ENCODE peak calls at places on chromosomes 1 and 21, in nine cellular contexts. One of them, this sample, is unnamed.

GRCh38 chr21:38815060-38815405 is 9.3 kb downstream of the ETS2 start:
- DNase-seq in kidney tubule cell: no peak
- DNase-seq in mesendoderm: no peak
- DNase-seq in GDM1: no peak
- DNase-seq in brain microvascular endothelial cell: peak
- DNase-seq in cortex of kidney: no peak
- DNase-seq in OCI-M1: no peak
- DNase-seq in pons: no peak
- DNase-seq in COR-L47: no peak
- DNase-seq in this sample: no peak

GRCh38 chr1:226643167-226643566 is 94.6 kb downstream of the STUM start:
- DNase-seq in kidney tubule cell: peak
- DNase-seq in mesendoderm: peak
- DNase-seq in GDM1: peak
- DNase-seq in brain microvascular endothelial cell: peak
- DNase-seq in cortex of kidney: no peak
- DNase-seq in OCI-M1: peak
- DNase-seq in pons: no peak
- DNase-seq in COR-L47: no peak
- DNase-seq in this sample: no peak

GRCh38 chr21:44443291-44443890 is 11.9 kb upstream of the LRRC3 start:
- DNase-seq in kidney tubule cell: no peak
- DNase-seq in mesendoderm: no peak
- DNase-seq in GDM1: no peak
- DNase-seq in brain microvascular endothelial cell: no peak
- DNase-seq in cortex of kidney: no peak
- DNase-seq in OCI-M1: no peak
- DNase-seq in pons: no peak
- DNase-seq in COR-L47: no peak
- DNase-seq in this sample: no peak

GRCh38 chr1:228487336-228488106 is at the start of gene RNF187:
- DNase-seq in kidney tubule cell: peak
- DNase-seq in mesendoderm: no peak
- DNase-seq in GDM1: no peak
- DNase-seq in brain microvascular endothelial cell: no peak
- DNase-seq in cortex of kidney: no peak
- DNase-seq in OCI-M1: no peak
- DNase-seq in pons: peak
- DNase-seq in COR-L47: peak
- DNase-seq in this sample: no peak

GRCh38 chr1:226643701-226644540 is 95.2 kb downstream of the ITPKB start:
- DNase-seq in kidney tubule cell: no peak
- DNase-seq in mesendoderm: no peak
- DNase-seq in GDM1: peak
- DNase-seq in brain microvascular endothelial cell: no peak
- DNase-seq in cortex of kidney: no peak
- DNase-seq in OCI-M1: no peak
- DNase-seq in pons: no peak
- DNase-seq in COR-L47: no peak
- DNase-seq in this sample: no peak

GRCh38 chr1:58864654-58865053 is 80.8 kb upstream of the JUN start:
- DNase-seq in kidney tubule cell: no peak
- DNase-seq in mesendoderm: no peak
- DNase-seq in GDM1: no peak
- DNase-seq in brain microvascular endothelial cell: no peak
- DNase-seq in cortex of kidney: no peak
- DNase-seq in OCI-M1: no peak
- DNase-seq in pons: no peak
- DNase-seq in COR-L47: no peak
- DNase-seq in this sample: no peak

GRCh38 chr1:101174722-101175121 is 62.1 kb upstream of the S1PR1 start:
- DNase-seq in kidney tubule cell: peak
- DNase-seq in mesendoderm: peak
- DNase-seq in GDM1: no peak
- DNase-seq in brain microvascular endothelial cell: peak
- DNase-seq in cortex of kidney: no peak
- DNase-seq in OCI-M1: no peak
- DNase-seq in pons: no peak
- DNase-seq in COR-L47: no peak
- DNase-seq in this sample: no peak

GRCh38 chr21:41711416-41712023 is 55.3 kb downstream of the RIPK4 start:
- DNase-seq in kidney tubule cell: no peak
- DNase-seq in mesendoderm: peak
- DNase-seq in GDM1: no peak
- DNase-seq in brain microvascular endothelial cell: no peak
- DNase-seq in cortex of kidney: no peak
- DNase-seq in OCI-M1: no peak
- DNase-seq in pons: no peak
- DNase-seq in COR-L47: no peak
- DNase-seq in this sample: no peak

GRCh38 chr1:91777630-91778300 is 108.2 kb downstream of the TGFBR3 start:
- DNase-seq in kidney tubule cell: no peak
- DNase-seq in mesendoderm: no peak
- DNase-seq in GDM1: no peak
- DNase-seq in brain microvascular endothelial cell: no peak
- DNase-seq in cortex of kidney: no peak
- DNase-seq in OCI-M1: no peak
- DNase-seq in pons: no peak
- DNase-seq in COR-L47: peak
- DNase-seq in this sample: no peak

GRCh38 chr1:89780721-89781120 is 40.1 kb upstream of the LRRC8D start:
- DNase-seq in kidney tubule cell: peak
- DNase-seq in mesendoderm: peak
- DNase-seq in GDM1: peak
- DNase-seq in brain microvascular endothelial cell: peak
- DNase-seq in cortex of kidney: no peak
- DNase-seq in OCI-M1: peak
- DNase-seq in pons: peak
- DNase-seq in COR-L47: peak
- DNase-seq in this sample: peak

GRCh38 chr1:108590947-108591346 is 31.0 kb downstream of the EEIG2 start:
- DNase-seq in kidney tubule cell: peak
- DNase-seq in mesendoderm: no peak
- DNase-seq in GDM1: no peak
- DNase-seq in brain microvascular endothelial cell: peak
- DNase-seq in cortex of kidney: no peak
- DNase-seq in OCI-M1: no peak
- DNase-seq in pons: no peak
- DNase-seq in COR-L47: no peak
- DNase-seq in this sample: peak

GRCh38 chr1:109040627-109041613 is 982 bp downstream of the WDR47 start:
- DNase-seq in kidney tubule cell: peak
- DNase-seq in mesendoderm: peak
- DNase-seq in GDM1: no peak
- DNase-seq in brain microvascular endothelial cell: no peak
- DNase-seq in cortex of kidney: no peak
- DNase-seq in OCI-M1: peak
- DNase-seq in pons: peak
- DNase-seq in COR-L47: no peak
- DNase-seq in this sample: no peak

GRCh38 chr1:36366091-36366661 is 19.5 kb downstream of the STK40 start:
- DNase-seq in kidney tubule cell: no peak
- DNase-seq in mesendoderm: peak
- DNase-seq in GDM1: no peak
- DNase-seq in brain microvascular endothelial cell: peak
- DNase-seq in cortex of kidney: no peak
- DNase-seq in OCI-M1: no peak
- DNase-seq in pons: peak
- DNase-seq in COR-L47: no peak
- DNase-seq in this sample: no peak

GRCh38 chr21:26845750-26846035 is 484 bp upstream of the ADAMTS1 start:
- DNase-seq in kidney tubule cell: no peak
- DNase-seq in mesendoderm: no peak
- DNase-seq in GDM1: no peak
- DNase-seq in brain microvascular endothelial cell: no peak
- DNase-seq in cortex of kidney: no peak
- DNase-seq in OCI-M1: no peak
- DNase-seq in pons: no peak
- DNase-seq in COR-L47: no peak
- DNase-seq in this sample: no peak

GRCh38 chr1:113786055-113786454 is 26.2 kb downstream of the RSBN1 start:
- DNase-seq in kidney tubule cell: peak
- DNase-seq in mesendoderm: no peak
- DNase-seq in GDM1: no peak
- DNase-seq in brain microvascular endothelial cell: no peak
- DNase-seq in cortex of kidney: no peak
- DNase-seq in OCI-M1: peak
- DNase-seq in pons: no peak
- DNase-seq in COR-L47: no peak
- DNase-seq in this sample: no peak

GRCh38 chr1:66980745-66981367 is 56.1 kb downstream of the MIER1 start:
- DNase-seq in kidney tubule cell: no peak
- DNase-seq in mesendoderm: no peak
- DNase-seq in GDM1: no peak
- DNase-seq in brain microvascular endothelial cell: no peak
- DNase-seq in cortex of kidney: no peak
- DNase-seq in OCI-M1: peak
- DNase-seq in pons: peak
- DNase-seq in COR-L47: peak
- DNase-seq in this sample: no peak

GRCh38 chr1:224450956-224451350 is 16.4 kb upstream of the WDR26 start:
- DNase-seq in kidney tubule cell: no peak
- DNase-seq in mesendoderm: no peak
- DNase-seq in GDM1: no peak
- DNase-seq in brain microvascular endothelial cell: no peak
- DNase-seq in cortex of kidney: no peak
- DNase-seq in OCI-M1: no peak
- DNase-seq in pons: no peak
- DNase-seq in COR-L47: no peak
- DNase-seq in this sample: no peak

GRCh38 chr1:114154963-114155322 is 1.3 kb upstream of the SYT6 start:
- DNase-seq in kidney tubule cell: peak
- DNase-seq in mesendoderm: peak
- DNase-seq in GDM1: no peak
- DNase-seq in brain microvascular endothelial cell: no peak
- DNase-seq in cortex of kidney: no peak
- DNase-seq in OCI-M1: no peak
- DNase-seq in pons: no peak
- DNase-seq in COR-L47: no peak
- DNase-seq in this sample: no peak

GRCh38 chr1:20477355-20478071 is 8.5 kb downstream of the CAMK2N1 start:
- DNase-seq in kidney tubule cell: no peak
- DNase-seq in mesendoderm: no peak
- DNase-seq in GDM1: no peak
- DNase-seq in brain microvascular endothelial cell: no peak
- DNase-seq in cortex of kidney: no peak
- DNase-seq in OCI-M1: no peak
- DNase-seq in pons: peak
- DNase-seq in COR-L47: no peak
- DNase-seq in this sample: no peak

GRCh38 chr21:34336245-34336644 is 27.6 kb upstream of the KCNE2 start:
- DNase-seq in kidney tubule cell: no peak
- DNase-seq in mesendoderm: no peak
- DNase-seq in GDM1: no peak
- DNase-seq in brain microvascular endothelial cell: no peak
- DNase-seq in cortex of kidney: no peak
- DNase-seq in OCI-M1: no peak
- DNase-seq in pons: no peak
- DNase-seq in COR-L47: no peak
- DNase-seq in this sample: no peak

GRCh38 chr1:33348676-33349080 is 27.8 kb upstream of the A3GALT2 start:
- DNase-seq in kidney tubule cell: peak
- DNase-seq in mesendoderm: no peak
- DNase-seq in GDM1: no peak
- DNase-seq in brain microvascular endothelial cell: no peak
- DNase-seq in cortex of kidney: no peak
- DNase-seq in OCI-M1: no peak
- DNase-seq in pons: no peak
- DNase-seq in COR-L47: no peak
- DNase-seq in this sample: peak